ENCODE peak calls at places on chromosome 2, in nine cellular contexts. One of them, this sample, is unnamed.

GRCh38 chr2:135890830-135891229 is 14.6 kb upstream of the MCM6 start:
- DNase-seq in neuronal stem cell: no peak
- DNase-seq in germinal center: no peak
- DNase-seq in effector CD4-positive, alpha-beta T cell: no peak
- DNase-seq in Ammon's horn: peak
- DNase-seq in kidney: no peak
- DNase-seq in SK-MEL-5: no peak
- DNase-seq in left cardiac atrium: no peak
- DNase-seq in left ventricle myocardium inferior: no peak
- DNase-seq in this sample: no peak

GRCh38 chr2:51698005-51698404 is 666.1 kb upstream of the NRXN1 start:
- DNase-seq in left ventricle myocardium inferior: no peak
- DNase-seq in SK-MEL-5: no peak
- DNase-seq in Ammon's horn: no peak
- DNase-seq in neuronal stem cell: no peak
- DNase-seq in kidney: no peak
- DNase-seq in effector CD4-positive, alpha-beta T cell: no peak
- DNase-seq in left cardiac atrium: no peak
- DNase-seq in germinal center: no peak
- DNase-seq in this sample: no peak

GRCh38 chr2:113720167-113720566 is 36.3 kb downstream of the SLC35F5 start:
- DNase-seq in germinal center: peak
- DNase-seq in neuronal stem cell: no peak
- DNase-seq in left ventricle myocardium inferior: no peak
- DNase-seq in kidney: no peak
- DNase-seq in effector CD4-positive, alpha-beta T cell: no peak
- DNase-seq in Ammon's horn: no peak
- DNase-seq in left cardiac atrium: no peak
- DNase-seq in SK-MEL-5: peak
- DNase-seq in this sample: no peak

GRCh38 chr2:172693037-172693436 is 42.6 kb upstream of the RAPGEF4 start:
- DNase-seq in neuronal stem cell: no peak
- DNase-seq in SK-MEL-5: no peak
- DNase-seq in kidney: no peak
- DNase-seq in left cardiac atrium: peak
- DNase-seq in effector CD4-positive, alpha-beta T cell: no peak
- DNase-seq in germinal center: no peak
- DNase-seq in left ventricle myocardium inferior: peak
- DNase-seq in Ammon's horn: peak
- DNase-seq in this sample: no peak

GRCh38 chr2:117972466-117973123 is 41.3 kb downstream of the CCDC93 start:
- DNase-seq in germinal center: no peak
- DNase-seq in SK-MEL-5: no peak
- DNase-seq in kidney: no peak
- DNase-seq in left ventricle myocardium inferior: no peak
- DNase-seq in left cardiac atrium: no peak
- DNase-seq in neuronal stem cell: no peak
- DNase-seq in effector CD4-positive, alpha-beta T cell: no peak
- DNase-seq in Ammon's horn: no peak
- DNase-seq in this sample: no peak

GRCh38 chr2:216974321-216975302 is 114.7 kb upstream of the TNP1 start:
- DNase-seq in kidney: peak
- DNase-seq in Ammon's horn: peak
- DNase-seq in left cardiac atrium: no peak
- DNase-seq in effector CD4-positive, alpha-beta T cell: no peak
- DNase-seq in neuronal stem cell: no peak
- DNase-seq in SK-MEL-5: no peak
- DNase-seq in left ventricle myocardium inferior: peak
- DNase-seq in germinal center: no peak
- DNase-seq in this sample: no peak

GRCh38 chr2:118224144-118224887 is 136.0 kb downstream of the INSIG2 start:
- DNase-seq in left cardiac atrium: peak
- DNase-seq in kidney: peak
- DNase-seq in germinal center: peak
- DNase-seq in effector CD4-positive, alpha-beta T cell: no peak
- DNase-seq in Ammon's horn: no peak
- DNase-seq in SK-MEL-5: no peak
- DNase-seq in neuronal stem cell: peak
- DNase-seq in left ventricle myocardium inferior: peak
- DNase-seq in this sample: peak

GRCh38 chr2:38466849-38467767 is 90.0 kb upstream of the ATL2 start:
- DNase-seq in effector CD4-positive, alpha-beta T cell: no peak
- DNase-seq in left ventricle myocardium inferior: no peak
- DNase-seq in left cardiac atrium: no peak
- DNase-seq in neuronal stem cell: no peak
- DNase-seq in Ammon's horn: no peak
- DNase-seq in kidney: no peak
- DNase-seq in SK-MEL-5: no peak
- DNase-seq in germinal center: no peak
- DNase-seq in this sample: no peak

GRCh38 chr2:181876614-181877063 is 14.9 kb upstream of the ITPRID2 start:
- DNase-seq in left ventricle myocardium inferior: no peak
- DNase-seq in effector CD4-positive, alpha-beta T cell: no peak
- DNase-seq in left cardiac atrium: peak
- DNase-seq in germinal center: no peak
- DNase-seq in Ammon's horn: no peak
- DNase-seq in kidney: no peak
- DNase-seq in SK-MEL-5: no peak
- DNase-seq in neuronal stem cell: no peak
- DNase-seq in this sample: no peak

GRCh38 chr2:173198338-173198737 is 122.7 kb downstream of the MAP3K20 start:
- DNase-seq in Ammon's horn: no peak
- DNase-seq in kidney: no peak
- DNase-seq in neuronal stem cell: no peak
- DNase-seq in effector CD4-positive, alpha-beta T cell: no peak
- DNase-seq in germinal center: no peak
- DNase-seq in left ventricle myocardium inferior: no peak
- DNase-seq in left cardiac atrium: no peak
- DNase-seq in SK-MEL-5: no peak
- DNase-seq in this sample: no peak

GRCh38 chr2:130393318-130393910 is 37.6 kb downstream of the PTPN18 start:
- DNase-seq in kidney: no peak
- DNase-seq in left ventricle myocardium inferior: no peak
- DNase-seq in Ammon's horn: no peak
- DNase-seq in germinal center: peak
- DNase-seq in effector CD4-positive, alpha-beta T cell: no peak
- DNase-seq in left cardiac atrium: no peak
- DNase-seq in neuronal stem cell: no peak
- DNase-seq in SK-MEL-5: no peak
- DNase-seq in this sample: no peak

GRCh38 chr2:19746611-19747309 is 155.0 kb downstream of the TTC32 start:
- DNase-seq in neuronal stem cell: peak
- DNase-seq in germinal center: no peak
- DNase-seq in kidney: no peak
- DNase-seq in effector CD4-positive, alpha-beta T cell: no peak
- DNase-seq in Ammon's horn: no peak
- DNase-seq in left cardiac atrium: no peak
- DNase-seq in SK-MEL-5: peak
- DNase-seq in left ventricle myocardium inferior: no peak
- DNase-seq in this sample: no peak

GRCh38 chr2:231394201-231395141 is 1.0 kb upstream of the B3GNT7 start:
- DNase-seq in neuronal stem cell: no peak
- DNase-seq in Ammon's horn: no peak
- DNase-seq in SK-MEL-5: peak
- DNase-seq in kidney: peak
- DNase-seq in left ventricle myocardium inferior: no peak
- DNase-seq in effector CD4-positive, alpha-beta T cell: no peak
- DNase-seq in left cardiac atrium: no peak
- DNase-seq in germinal center: peak
- DNase-seq in this sample: no peak

GRCh38 chr2:8607591-8607990 is 74.3 kb upstream of the ID2 start:
- DNase-seq in effector CD4-positive, alpha-beta T cell: no peak
- DNase-seq in left ventricle myocardium inferior: no peak
- DNase-seq in left cardiac atrium: no peak
- DNase-seq in kidney: no peak
- DNase-seq in SK-MEL-5: no peak
- DNase-seq in neuronal stem cell: no peak
- DNase-seq in germinal center: no peak
- DNase-seq in Ammon's horn: no peak
- DNase-seq in this sample: no peak

GRCh38 chr2:85433511-85434089 is 15.1 kb downstream of the SH2D6 start:
- DNase-seq in left ventricle myocardium inferior: peak
- DNase-seq in kidney: peak
- DNase-seq in effector CD4-positive, alpha-beta T cell: no peak
- DNase-seq in germinal center: no peak
- DNase-seq in left cardiac atrium: peak
- DNase-seq in Ammon's horn: peak
- DNase-seq in neuronal stem cell: no peak
- DNase-seq in SK-MEL-5: no peak
- DNase-seq in this sample: peak

GRCh38 chr2:150188177-150188576 is 299.3 kb downstream of the RND3 start:
- DNase-seq in neuronal stem cell: no peak
- DNase-seq in left ventricle myocardium inferior: no peak
- DNase-seq in effector CD4-positive, alpha-beta T cell: no peak
- DNase-seq in kidney: no peak
- DNase-seq in left cardiac atrium: no peak
- DNase-seq in SK-MEL-5: no peak
- DNase-seq in germinal center: no peak
- DNase-seq in Ammon's horn: no peak
- DNase-seq in this sample: no peak

GRCh38 chr2:3441465-3441864 is 62.0 kb downstream of the TRAPPC12 start:
- DNase-seq in effector CD4-positive, alpha-beta T cell: no peak
- DNase-seq in germinal center: no peak
- DNase-seq in kidney: no peak
- DNase-seq in left cardiac atrium: no peak
- DNase-seq in neuronal stem cell: no peak
- DNase-seq in SK-MEL-5: no peak
- DNase-seq in Ammon's horn: no peak
- DNase-seq in left ventricle myocardium inferior: no peak
- DNase-seq in this sample: no peak

GRCh38 chr2:174259981-174260380 is 11.6 kb upstream of the OLA1 start:
- DNase-seq in neuronal stem cell: no peak
- DNase-seq in left ventricle myocardium inferior: no peak
- DNase-seq in left cardiac atrium: no peak
- DNase-seq in kidney: no peak
- DNase-seq in Ammon's horn: no peak
- DNase-seq in germinal center: no peak
- DNase-seq in effector CD4-positive, alpha-beta T cell: no peak
- DNase-seq in SK-MEL-5: peak
- DNase-seq in this sample: no peak

GRCh38 chr2:214358506-214358905 is 52.3 kb upstream of the VWC2L start:
- DNase-seq in effector CD4-positive, alpha-beta T cell: no peak
- DNase-seq in kidney: no peak
- DNase-seq in left cardiac atrium: no peak
- DNase-seq in neuronal stem cell: no peak
- DNase-seq in Ammon's horn: no peak
- DNase-seq in germinal center: no peak
- DNase-seq in left ventricle myocardium inferior: no peak
- DNase-seq in SK-MEL-5: no peak
- DNase-seq in this sample: no peak

GRCh38 chr2:24124003-24124585 is 825 bp downstream of the FAM228B start:
- DNase-seq in effector CD4-positive, alpha-beta T cell: no peak
- DNase-seq in neuronal stem cell: no peak
- DNase-seq in Ammon's horn: no peak
- DNase-seq in germinal center: no peak
- DNase-seq in left cardiac atrium: no peak
- DNase-seq in kidney: no peak
- DNase-seq in SK-MEL-5: no peak
- DNase-seq in left ventricle myocardium inferior: no peak
- DNase-seq in this sample: no peak